ENCODE peak calls at places on chromosome 20, in four cellular contexts. A is K562, B is WTC11, C is HepG2. F is an unnamed sample.

GRCh38 chr20:38840053-38840893 is 34.8 kb downstream of the PPP1R16B start:
- DNase-seq in A (peak; percentile 26), B (no peak), C (no peak), F (no peak)

GRCh38 chr20:62964700-62965099 is 12.2 kb downstream of the SLC17A9 start:
- DNase-seq in A (no peak), B (no peak), C (no peak), F (no peak)

GRCh38 chr20:58622671-58623578 is 28.2 kb upstream of the STX16 start:
- DNase-seq in A (no peak), B (no peak), C (no peak), F (no peak)

GRCh38 chr20:34980543-34981213 is 25.0 kb downstream of the MYH7B start:
- DNase-seq in A (no peak), B (peak; percentile 51), C (no peak), F (peak; percentile 61)

GRCh38 chr20:41457173-41457857 is 90.7 kb upstream of the EMILIN3 start:
- DNase-seq in A (no peak), B (no peak), C (no peak), F (no peak)

GRCh38 chr20:2559641-2560040 is 23.3 kb downstream of the TMC2 start:
- DNase-seq in A (no peak), B (no peak), C (no peak), F (no peak)

GRCh38 chr20:39206899-39207564 is 244.9 kb downstream of the DHX35 start:
- DNase-seq in A (no peak), B (no peak), C (no peak), F (no peak)

GRCh38 chr20:33518071-33518470 is 28.2 kb downstream of the CBFA2T2 start:
- DNase-seq in A (no peak), B (no peak), C (no peak), F (no peak)

GRCh38 chr20:56592817-56593216 is 36.3 kb upstream of the TFAP2C start:
- DNase-seq in A (no peak), B (no peak), C (no peak), F (no peak)

GRCh38 chr20:63319164-63320040 is 26.4 kb downstream of the COL20A1 start:
- DNase-seq in A (no peak), B (no peak), C (no peak), F (no peak)

GRCh38 chr20:11902264-11902663 is 15.4 kb upstream of the BTBD3 start:
- DNase-seq in A (no peak), B (no peak), C (no peak), F (no peak)

GRCh38 chr20:55160996-55161395 is 685.6 kb downstream of the DOK5 start:
- DNase-seq in A (no peak), B (no peak), C (no peak), F (no peak)

GRCh38 chr20:10119336-10119735 is 84.5 kb downstream of the ANKEF1 start:
- DNase-seq in A (no peak), B (no peak), C (no peak), F (no peak)

GRCh38 chr20:53849471-53850059 is 220.8 kb downstream of the BCAS1 start:
- DNase-seq in A (no peak), B (no peak), C (no peak), F (no peak)

GRCh38 chr20:49859011-49859410 is 46.4 kb downstream of the SLC9A8 start:
- DNase-seq in A (no peak), B (no peak), C (no peak), F (no peak)

GRCh38 chr20:21503345-21503744 is 10.5 kb downstream of the NKX2-2 start:
- DNase-seq in A (no peak), B (no peak), C (no peak), F (no peak)

GRCh38 chr20:51028616-51029263 is 5.8 kb upstream of the KCNG1 start:
- DNase-seq in A (no peak), B (no peak), C (no peak), F (no peak)

GRCh38 chr20:50267041-50267865 is 76.6 kb downstream of the CEBPB start:
- DNase-seq in A (peak; percentile 65), B (peak; percentile 58), C (peak; percentile 79), F (no peak)

GRCh38 chr20:37807491-37807890 is 95.4 kb upstream of the VSTM2L start:
- DNase-seq in A (no peak), B (no peak), C (no peak), F (no peak)

GRCh38 chr20:61253640-61254511 is 1.8 kb downstream of the CDH4 start:
- DNase-seq in A (no peak), B (peak; percentile 21), C (no peak), F (peak; percentile 63)

GRCh38 chr20:41649489-41649888 is 31.3 kb upstream of the CHD6 start:
- DNase-seq in A (no peak), B (no peak), C (no peak), F (no peak)

GRCh38 chr20:48202334-48202733 is 417.1 kb upstream of the SULF2 start:
- DNase-seq in A (no peak), B (no peak), C (no peak), F (no peak)
- TF ChIP-seq USF2 in A (no peak), B (no peak), C (no peak), F (no peak)

DNA sequence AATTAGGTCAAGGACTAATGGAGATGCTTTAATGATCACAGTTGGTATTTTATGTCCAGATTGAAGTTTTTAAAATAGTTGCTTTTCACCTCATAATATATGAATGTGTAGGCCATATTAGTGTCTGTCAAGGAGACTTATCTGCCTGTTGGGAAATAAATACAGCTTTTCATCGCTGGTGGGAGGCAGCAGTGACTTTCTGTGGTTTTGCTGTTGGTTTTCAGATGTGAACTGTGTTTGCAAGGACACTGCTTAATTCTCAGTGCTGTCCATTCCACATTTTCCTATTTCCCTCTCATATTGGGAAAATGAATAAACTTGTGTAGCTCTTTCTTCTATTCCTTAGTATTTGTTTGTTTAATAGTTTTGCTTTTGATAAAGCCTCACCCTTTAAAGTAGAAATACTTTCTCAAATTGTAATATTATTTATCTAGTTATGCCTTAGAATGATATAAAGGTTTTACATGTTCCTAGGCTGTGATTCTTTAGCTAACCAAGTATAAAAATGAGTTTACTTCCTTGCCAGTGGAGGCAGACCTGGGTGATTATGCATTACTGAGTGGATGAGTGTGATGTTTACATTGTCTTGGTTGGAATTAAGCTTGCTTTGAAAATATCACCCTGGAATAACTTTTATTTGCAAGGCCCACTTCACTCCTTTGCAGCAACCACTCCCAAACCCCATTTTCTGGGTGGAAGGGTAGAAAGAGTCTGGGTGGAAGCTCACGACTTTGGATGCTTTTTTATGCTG is 3.3 kb downstream of the PLCB4 start:
- DNase-seq in A (no peak), B (no peak), C (no peak), F (no peak)
- TF ChIP-seq FOXJ3 in A (no peak), B (no peak), C (no peak), F (no peak)

GRCh38 chr20:25280574-25281535 is 33.0 kb downstream of the PYGB start:
- DNase-seq in A (no peak), B (peak; percentile 6), C (no peak), F (no peak)

GRCh38 chr20:25280051-25280573 is 32.2 kb downstream of the PYGB start:
- DNase-seq in A (no peak), B (peak; percentile 4), C (no peak), F (peak; percentile 60)

GRCh38 chr20:25282034-25282781 is 34.3 kb downstream of the PYGB start:
- DNase-seq in A (no peak), B (peak; percentile 7), C (no peak), F (no peak)

GRCh38 chr20:25282796-25283195 is 34.9 kb downstream of the PYGB start:
- DNase-seq in A (no peak), B (peak; percentile 3), C (no peak), F (no peak)

GRCh38 chr20:25281541-25281991 is 33.7 kb downstream of the PYGB start:
- DNase-seq in A (no peak), B (peak; percentile 6), C (no peak), F (no peak)
- TF ChIP-seq USF2 in A (no peak), B (no peak), C (no peak), F (no peak)

GRCh38 chr20:20466341-20466879 is 98.5 kb downstream of the INSM1 start:
- DNase-seq in A (no peak), B (no peak), C (no peak), F (no peak)
- TF ChIP-seq FOXJ3 in A (no peak), B (no peak), C (no peak), F (no peak)

GRCh38 chr20:48490976-48491657 is 336.7 kb downstream of the PREX1 start:
- DNase-seq in A (no peak), B (no peak), C (no peak), F (no peak)
- TF ChIP-seq USF2 in A (no peak), B (no peak), C (no peak), F (no peak)